ENCODE peak calls at places on chromosomes 1 and 21, in four cellular contexts. H is neuronal stem cell, U is mesendoderm, N is IMR-90. C is an unnamed sample.

GRCh38 chr1:216221260-216221700 is 202.0 kb downstream of the USH2A start:
- DNase-seq in N (peak; percentile 86), U (peak; percentile 86), H (peak; percentile 58), C (peak; percentile 31)

GRCh38 chr1:151292207-151293030 is 10.3 kb downstream of the ZNF687 start:
- DNase-seq in H (no peak), N (no peak), U (peak; percentile 32), C (no peak)

GRCh38 chr1:6491076-6491449 is 404 bp downstream of the PLEKHG5 start:
- DNase-seq in N (no peak), U (no peak), H (no peak), C (no peak)

GRCh38 chr1:28761189-28761588 is 24.4 kb downstream of the YTHDF2 start:
- DNase-seq in H (no peak), N (no peak), U (peak; percentile 46), C (no peak)

GRCh38 chr1:40030528-40031135 is 9.9 kb upstream of the CAP1 start:
- DNase-seq in U (no peak), N (peak; percentile 65), H (no peak), C (no peak)

GRCh38 chr1:21598904-21599303 is 70.3 kb downstream of the RAP1GAP start:
- DNase-seq in H (no peak), U (no peak), N (no peak), C (no peak)

GRCh38 chr1:76268341-76268740 is 193.8 kb downstream of the ST6GALNAC3 start:
- DNase-seq in N (no peak), H (peak; percentile 36), U (no peak), C (no peak)

GRCh38 chr1:156838972-156839371 is 19.9 kb downstream of the INSRR start:
- DNase-seq in U (peak; percentile 61), N (no peak), H (no peak), C (no peak)

GRCh38 chr1:63906053-63906704 is 132.4 kb downstream of the ROR1 start:
- DNase-seq in H (no peak), U (no peak), N (no peak), C (no peak)

GRCh38 chr21:42066521-42066920 is 4.6 kb upstream of the UMODL1 start:
- DNase-seq in N (no peak), U (peak; percentile 64), H (no peak), C (no peak)

GRCh38 chr1:25140073-25140797 is 92.1 kb downstream of the SYF2 start:
- DNase-seq in U (peak; percentile 69), H (no peak), N (no peak), C (no peak)

GRCh38 chr21:32653326-32653901 is 41.2 kb upstream of the CFAP298 start:
- DNase-seq in N (peak; percentile 10), U (peak; percentile 47), H (peak; percentile 5), C (no peak)

GRCh38 chr1:177517556-177517955 is 346.8 kb downstream of the BRINP2 start:
- DNase-seq in N (peak; percentile 24), H (no peak), U (peak; percentile 80), C (no peak)

GRCh38 chr1:71228236-71228635 is 147.4 kb upstream of the ZRANB2 start:
- DNase-seq in U (no peak), N (no peak), H (no peak), C (no peak)

GRCh38 chr1:207336559-207337467 is 15.3 kb downstream of the CD55 start:
- DNase-seq in H (no peak), U (no peak), N (peak; percentile 90), C (no peak)

GRCh38 chr1:84635261-84635848 is 54.9 kb downstream of the SSX2IP start:
- DNase-seq in N (no peak), H (no peak), U (no peak), C (no peak)

GRCh38 chr1:158037008-158037875 is 43.8 kb downstream of the KIRREL1 start:
- DNase-seq in H (no peak), N (no peak), U (no peak), C (no peak)

GRCh38 chr1:243343970-243344749 is 88.3 kb downstream of the SDCCAG8 start:
- DNase-seq in N (peak; percentile 40), U (peak; percentile 49), H (peak; percentile 47), C (no peak)

GRCh38 chr1:224922404-224923164 is 6.9 kb upstream of the DNAH14 start:
- DNase-seq in N (peak; percentile 39), H (peak; percentile 33), U (peak; percentile 83), C (no peak)

GRCh38 chr1:227999056-227999930 is 7.5 kb upstream of the WNT3A start:
- DNase-seq in N (peak; percentile 57), H (peak; percentile 61), U (peak; percentile 89), C (peak; percentile 53)

GRCh38 chr1:118254483-118254882 is 69.5 kb upstream of the SPAG17 start:
- DNase-seq in N (no peak), U (peak; percentile 32), H (no peak), C (no peak)

GRCh38 chr1:46517010-46517600 is 27.5 kb downstream of the DMBX1 start:
- DNase-seq in H (peak; percentile 54), N (no peak), U (peak; percentile 86), C (peak; percentile 72)

GRCh38 chr1:233151850-233152249 is 143.7 kb downstream of the PCNX2 start:
- DNase-seq in U (no peak), N (no peak), H (no peak), C (no peak)

GRCh38 chr21:38505654-38506523 is 7.6 kb upstream of the ERG start:
- DNase-seq in H (peak; percentile 58), U (peak; percentile 78), N (peak; percentile 71), C (peak; percentile 33)

GRCh38 chr1:58430355-58431335 is 115.9 kb downstream of the OMA1 start:
- DNase-seq in N (no peak), U (no peak), H (no peak), C (no peak)

DNA sequence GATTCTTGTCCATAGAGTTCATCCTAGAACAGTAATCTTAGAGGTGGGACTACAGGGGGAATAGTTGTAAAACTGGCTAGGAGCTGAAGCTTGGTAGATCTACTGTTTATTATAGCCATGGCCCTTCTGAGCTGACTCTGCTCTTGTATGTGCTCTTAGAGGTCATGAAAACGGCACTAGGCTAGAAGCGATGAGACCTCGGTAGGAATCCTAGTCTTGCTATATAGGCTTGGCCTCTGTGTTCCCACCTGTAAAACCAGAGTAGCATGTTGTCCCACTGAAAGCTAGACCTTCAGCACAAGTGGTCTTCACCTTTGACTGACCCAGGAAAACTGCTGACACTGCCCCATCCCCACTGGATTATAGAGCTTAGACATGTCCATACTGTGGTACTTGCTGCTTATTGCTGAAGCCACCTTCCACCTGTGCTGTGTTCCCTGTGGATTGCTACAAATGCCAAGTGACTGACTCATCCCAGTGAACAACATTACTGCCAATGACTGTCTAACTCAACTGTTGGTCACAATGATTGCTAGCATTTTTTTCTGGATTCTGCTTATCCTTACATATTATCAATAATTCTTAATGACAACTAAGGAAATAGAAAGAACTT is 23.0 kb upstream of the PIGC start:
- DNase-seq in U (no peak), N (no peak), H (no peak), C (no peak)
- H2BK5ac ChIP-seq in U (no peak overlapping the region), N (no peak overlapping the region), H (no peak overlapping the region), C (no peak overlapping the region)

DNA sequence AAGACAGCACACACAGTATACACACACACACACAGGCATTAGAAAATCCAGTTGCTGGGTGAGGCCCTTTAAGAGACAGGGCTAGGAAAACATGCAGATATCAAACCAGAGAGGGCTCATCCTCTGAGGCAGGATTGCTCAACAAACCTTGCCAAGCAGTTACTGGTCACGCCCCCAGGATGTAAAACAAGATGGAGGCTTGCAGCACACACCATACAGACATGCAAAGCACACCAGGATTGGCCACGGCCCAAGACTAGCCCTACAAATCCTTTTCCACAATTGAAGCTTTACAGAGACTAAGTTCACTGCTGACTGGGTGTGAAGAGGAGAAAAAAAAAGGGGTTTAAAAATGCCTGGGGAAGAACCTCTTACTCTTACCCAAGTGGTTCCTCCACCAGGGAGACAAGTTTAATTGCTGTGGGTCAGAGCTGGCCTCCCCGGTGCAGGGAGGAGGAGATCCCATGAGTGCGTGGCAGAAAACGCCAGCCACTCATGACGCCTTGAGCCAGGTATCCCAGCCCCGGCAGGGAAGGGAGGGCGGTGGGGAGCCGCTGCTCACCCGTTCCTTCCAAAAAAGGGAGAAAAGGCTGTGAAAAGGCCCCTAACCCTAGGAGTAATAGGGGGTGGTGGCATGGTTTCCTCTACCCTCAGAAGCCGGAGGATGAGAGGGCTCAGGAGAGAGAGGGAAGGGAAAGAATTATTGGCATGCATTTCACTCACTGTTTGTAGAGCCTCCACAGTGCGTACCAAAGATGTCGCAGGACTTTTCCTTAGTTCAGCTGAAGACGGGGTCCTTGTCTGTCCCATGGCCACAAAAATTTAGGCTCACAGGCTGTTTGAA is 594.6 kb upstream of the ZP4 start:
- DNase-seq in U (peak; percentile 60), N (peak; percentile 60), H (no peak), C (no peak)
- H2BK5ac ChIP-seq in U (no peak overlapping the region), N (no peak overlapping the region), H (no peak overlapping the region), C (peak overlapping the region; percentile 18)

DNA sequence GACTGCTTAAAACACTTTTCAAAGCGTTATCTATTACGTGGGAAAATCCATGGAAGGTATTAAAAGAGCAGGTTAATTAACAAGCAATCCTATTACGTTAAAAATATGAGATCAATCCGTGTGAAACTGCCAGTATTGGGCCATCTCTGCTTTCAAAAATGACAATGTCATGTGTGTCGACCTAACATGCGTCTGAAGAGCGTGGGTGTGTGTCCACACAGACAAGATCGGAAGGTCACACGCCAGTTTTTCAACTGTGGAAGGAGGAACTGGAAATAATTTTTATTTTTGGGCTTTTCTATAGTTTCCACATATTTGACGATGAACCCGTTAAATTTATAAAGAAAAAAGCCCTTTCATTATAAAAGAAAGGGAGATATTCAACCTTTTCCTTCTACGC is 17.6 kb upstream of the ALDH4A1 start:
- DNase-seq in H (no peak), N (no peak), U (no peak), C (no peak)
- H2BK5ac ChIP-seq in H (no peak overlapping the region), N (no peak overlapping the region), U (no peak overlapping the region), C (no peak overlapping the region)

DNA sequence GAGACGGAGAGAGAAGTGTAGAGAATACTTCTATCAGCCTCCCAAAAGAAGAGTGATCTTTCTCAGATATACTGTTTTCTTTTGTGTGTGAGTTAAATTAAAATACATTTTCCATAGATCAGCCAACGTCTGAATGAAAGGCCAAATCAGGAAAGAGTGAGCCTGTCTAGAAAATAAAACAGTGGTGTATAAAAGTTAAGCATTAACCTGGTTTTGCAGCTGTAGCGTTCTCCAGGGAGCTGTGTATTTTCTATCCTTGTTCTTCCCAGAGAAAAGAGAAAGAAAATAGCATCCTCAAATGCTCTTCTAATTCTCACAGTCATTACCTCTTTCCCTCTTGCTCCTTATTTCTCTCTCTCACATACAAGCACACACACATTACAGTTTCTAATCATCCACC is 150.0 kb downstream of the NUF2 start:
- DNase-seq in U (no peak), H (no peak), N (no peak), C (no peak)
- H2BK5ac ChIP-seq in U (no peak overlapping the region), H (no peak overlapping the region), N (no peak overlapping the region), C (no peak overlapping the region)

GRCh38 chr1:202107321-202107761 is 15.4 kb upstream of the GPR37L1 start:
- DNase-seq in N (no peak), U (no peak), H (no peak), C (no peak)
- H2BK5ac ChIP-seq in N (no peak overlapping the region), U (no peak overlapping the region), H (peak overlapping the region; percentile 93), C (no peak overlapping the region)

DNA sequence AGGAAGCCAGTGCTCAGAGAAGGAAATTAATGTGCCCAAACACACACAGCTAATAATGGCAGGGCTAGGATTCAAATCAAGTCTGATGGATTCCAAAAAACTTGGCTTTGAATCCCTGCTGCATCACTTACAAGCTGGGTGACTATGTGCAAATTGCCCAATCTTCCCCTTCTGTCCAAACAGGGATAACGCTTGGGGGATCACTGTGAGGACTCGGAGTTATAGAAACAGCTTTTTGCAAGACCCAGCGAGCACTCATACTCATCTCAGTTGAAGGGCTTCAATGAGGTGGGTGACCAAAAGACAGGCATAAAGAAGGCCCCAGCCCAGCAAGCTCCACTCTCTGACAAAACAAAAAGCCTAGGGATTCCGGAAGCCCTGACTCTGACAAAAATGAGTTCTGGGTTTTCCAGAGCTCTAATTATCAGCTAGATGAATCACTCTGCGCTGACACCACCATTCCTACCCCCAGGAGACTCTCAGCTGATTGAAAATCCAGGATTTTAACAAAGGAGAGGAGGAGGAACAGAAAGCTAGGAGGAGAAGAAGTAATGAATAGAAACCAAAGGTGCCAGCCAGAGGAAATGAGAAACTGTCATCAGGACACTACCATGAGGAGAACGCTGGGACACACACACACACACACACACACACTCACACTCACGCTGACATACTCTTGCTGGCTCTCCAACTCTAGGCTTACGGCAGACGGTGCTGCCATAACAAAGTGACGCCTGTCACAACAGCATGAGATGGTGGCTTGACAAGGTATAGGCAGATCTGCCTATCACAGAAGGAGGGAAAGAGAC is 1.6 kb upstream of the STK40 start:
- DNase-seq in U (peak; percentile 94), N (peak; percentile 76), H (peak; percentile 52), C (no peak)
- H2BK5ac ChIP-seq in U (peak overlapping the region; percentile 89), N (peak overlapping the region; percentile 94), H (peak overlapping the region; percentile 19), C (peak overlapping the region; percentile 97)

C was measured in H1.